ENCODE peak calls at places on chromosome 2, in five cellular contexts. U, E, V, R and A are unnamed samples.
A peak's percentile ranks its signal among the peaks of the same experiment; 100 is the strongest.

GRCh38 chr2:151544449-151544848 is 134.7 kb downstream of the RIF1 start:
- DNase-seq in U (no peak), R (no peak), E (no peak), V (no peak), A (no peak)

GRCh38 chr2:30641765-30642341 is 165.4 kb downstream of the CAPN13 start:
- DNase-seq in R (no peak), U (no peak), E (no peak), V (no peak), A (peak; percentile 49)

GRCh38 chr2:176830362-176830761 is 382.2 kb upstream of the HNRNPA3 start:
- DNase-seq in R (no peak), E (no peak), U (no peak), V (no peak), A (peak; percentile 23)

GRCh38 chr2:98903767-98904485 is 32.1 kb downstream of the CRACDL start:
- DNase-seq in R (no peak), V (no peak), U (no peak), E (no peak), A (no peak)

GRCh38 chr2:74481961-74482800 is 617 bp downstream of the CCDC142 start:
- DNase-seq in U (no peak), R (no peak), V (peak; percentile 68), E (no peak), A (peak; percentile 68)

GRCh38 chr2:200130762-200131166 is 175.4 kb downstream of the MAIP1 start:
- DNase-seq in U (no peak), V (no peak), R (no peak), E (peak; percentile 15), A (no peak)

GRCh38 chr2:111670776-111671175 is 213.2 kb downstream of the ANAPC1 start:
- DNase-seq in V (no peak), E (no peak), R (no peak), U (no peak), A (peak; percentile 92)

GRCh38 chr2:29613792-29614266 is 307.6 kb downstream of the ALK start:
- DNase-seq in R (no peak), E (no peak), U (no peak), V (no peak), A (no peak)

GRCh38 chr2:100939445-100939844 is 62.6 kb upstream of the RPL31 start:
- DNase-seq in V (no peak), E (no peak), U (no peak), R (no peak), A (no peak)

GRCh38 chr2:73952499-73953446 is 26.1 kb downstream of the DGUOK start:
- DNase-seq in V (no peak), E (peak; percentile 79), U (no peak), R (no peak), A (peak; percentile 38)

GRCh38 chr2:142892715-142893114 is 15.3 kb downstream of the KYNU start:
- DNase-seq in E (no peak), V (no peak), R (peak; percentile 42), U (no peak), A (no peak)